ENCODE peak calls at places on chromosomes 11 and 22, in eight cellular contexts. B is fibroblast of mammary gland; R is heart right ventricle; D is COR-L47; J is MG63; A is dermis microvascular lymphatic vessel endothelial cell; Z is stimulated activated naive CD4-positive, alpha-beta T cell; V is Peyer's patch. Y is an unnamed sample.

GRCh38 chr11:123430736-123431356 is 777 bp downstream of the GRAMD1B start:
- DNase-seq in V (peak; percentile 79), D (peak; percentile 4), Z (peak; percentile 20), J (peak; percentile 9), A (no peak), B (no peak), R (peak; percentile 54), Y (peak; percentile 67)

GRCh38 chr22:35616043-35616442 is 1.1 kb downstream of the MB start:
- DNase-seq in A (no peak), J (no peak), V (no peak), R (no peak), B (no peak), D (no peak), Z (no peak), Y (no peak)

GRCh38 chr22:44128961-44129613 is 51.6 kb upstream of the PARVG start:
- DNase-seq in D (no peak), Z (no peak), A (no peak), R (no peak), B (no peak), J (no peak), V (no peak), Y (no peak)

GRCh38 chr11:8196749-8197148 is 27.9 kb upstream of the RIC3 start:
- DNase-seq in R (no peak), Z (no peak), A (peak; percentile 39), B (no peak), V (no peak), J (no peak), D (peak; percentile 5), Y (no peak)

GRCh38 chr11:94897330-94897768 is 76.0 kb downstream of the CWC15 start:
- DNase-seq in A (peak; percentile 36), Z (no peak), J (peak; percentile 23), R (peak; percentile 59), D (peak; percentile 29), V (no peak), B (peak; percentile 62), Y (peak; percentile 28)

GRCh38 chr11:102462610-102463009 is 10.0 kb upstream of the TMEM123 start:
- DNase-seq in A (no peak), D (no peak), Z (no peak), B (no peak), V (no peak), R (no peak), J (no peak), Y (no peak)

GRCh38 chr22:23137905-23138520 is 3.8 kb downstream of the RSPH14 start:
- DNase-seq in D (no peak), J (no peak), Z (peak; percentile 57), B (peak; percentile 15), A (peak; percentile 24), R (peak; percentile 23), V (no peak), Y (peak; percentile 56)

GRCh38 chr11:111531156-111531555 is 9.4 kb upstream of the LAYN start:
- DNase-seq in J (no peak), V (no peak), R (no peak), A (no peak), Z (no peak), D (no peak), B (peak; percentile 52), Y (no peak)

GRCh38 chr11:130813196-130813595 is 103.1 kb downstream of the SNX19 start:
- DNase-seq in V (no peak), B (no peak), J (no peak), A (no peak), D (no peak), Z (no peak), R (no peak), Y (no peak)

GRCh38 chr11:35009941-35010337 is 93.5 kb downstream of the PDHX start:
- DNase-seq in A (no peak), J (peak; percentile 31), D (no peak), R (no peak), B (no peak), V (no peak), Z (no peak), Y (no peak)